ENCODE peak calls at places on chromosomes 7 and 10, in six cellular contexts. K is heart left ventricle; H is hippocampal formation; O is activated T-helper 2 cell treated with anti-CD3 and anti-CD28 coated beads, Interferon-gamma antibody, Interleukin-2, Interleukin-4, amounts not matched to agents 10 μg/mL and 5 μg/mL and 100 μg/mL, durations not matched to agents 14 hours and 24 hours and 36 hours; Y is NCI-H510A; C is head of caudate nucleus. D is an unnamed sample.

GRCh38 chr10:100829103-100829870 is 83.5 kb upstream of the SLF2 start:
- DNase-seq in K (no peak), H (no peak), O (no peak), Y (no peak), C (no peak), D (no peak)

GRCh38 chr10:13945760-13946460 is 359.1 kb downstream of the PRPF18 start:
- DNase-seq in O (no peak), C (no peak), Y (no peak), H (no peak), K (no peak), D (no peak)

GRCh38 chr7:132877578-132877977 is 204.3 kb downstream of the CHCHD3 start:
- DNase-seq in C (no peak), Y (no peak), H (no peak), O (no peak), K (no peak), D (no peak)

GRCh38 chr7:40733111-40733510 is 598.3 kb downstream of the SUGCT start:
- DNase-seq in Y (no peak), O (no peak), K (no peak), H (no peak), C (no peak), D (no peak)

GRCh38 chr10:63767512-63767911 is 246.3 kb downstream of the REEP3 start:
- DNase-seq in Y (no peak), K (no peak), H (peak), O (no peak), C (no peak), D (no peak)

GRCh38 chr7:15832996-15833395 is 146.5 kb upstream of the MEOX2 start:
- DNase-seq in H (no peak), K (peak), C (no peak), Y (no peak), O (no peak), D (no peak)

GRCh38 chr10:102602272-102603045 is 41.8 kb upstream of the TRIM8 start:
- DNase-seq in C (no peak), Y (no peak), H (no peak), O (no peak), K (no peak), D (peak)

GRCh38 chr7:141550694-141551079 is 523 bp upstream of the AGK start:
- DNase-seq in C (no peak), O (no peak), H (no peak), Y (no peak), K (no peak), D (peak)

GRCh38 chr10:52818019-52818418 is 45.4 kb upstream of the MBL2 start:
- DNase-seq in Y (peak), O (no peak), C (no peak), H (no peak), K (no peak), D (no peak)

GRCh38 chr7:43735802-43736603 is 6.7 kb upstream of the COA1 start:
- DNase-seq in O (no peak), Y (no peak), H (no peak), C (no peak), K (no peak), D (no peak)

GRCh38 chr10:4028027-4028471 is 243.0 kb upstream of the KLF6 start:
- DNase-seq in O (no peak), Y (no peak), K (no peak), C (no peak), H (no peak), D (no peak)

GRCh38 chr7:97506728-97507127 is 225.2 kb upstream of the TAC1 start:
- DNase-seq in O (no peak), C (no peak), H (no peak), Y (no peak), K (no peak), D (no peak)

GRCh38 chr7:99244942-99245341 is 27.7 kb upstream of the MYH16 start:
- DNase-seq in C (no peak), K (no peak), H (no peak), O (no peak), Y (no peak), D (no peak)

GRCh38 chr10:34498821-34499220 is 316.3 kb downstream of the PARD3 start:
- DNase-seq in O (no peak), Y (no peak), H (no peak), K (no peak), C (no peak), D (no peak)

GRCh38 chr10:50452603-50453002 is 171.2 kb downstream of the SGMS1 start:
- DNase-seq in K (no peak), O (no peak), H (no peak), Y (no peak), C (no peak), D (no peak)

GRCh38 chr10:93495654-93496321 is 624 bp upstream of the CEP55 start:
- DNase-seq in O (peak), H (no peak), C (peak), Y (no peak), K (peak), D (peak)

GRCh38 chr10:71266147-71266917 is 52.7 kb upstream of the SLC29A3 start:
- DNase-seq in H (no peak), C (no peak), K (peak), O (no peak), Y (peak), D (peak)

D was measured in uterus.